ENCODE peak calls at places on chromosomes 16 and 17, in five cellular contexts. I is KBM-7; M is stimulated activated CD4-positive, alpha-beta T cell treated with anti-CD3 and anti-CD28 coated beads, Interleukin-2, amount 100 ng/mL, for 48 hours; P is AG10803; V is omental fat pad. S is an unnamed sample.

GRCh38 chr17:57868007-57868774 is 18.3 kb upstream of the MRPS23 start:
- DNase-seq in P (peak; percentile 93), M (no peak), V (no peak), I (peak; percentile 97), S (no peak)

GRCh38 chr17:68197091-68197996 is 50.5 kb upstream of the AMZ2 start:
- DNase-seq in I (no peak), M (no peak), V (no peak), P (no peak), S (no peak)

GRCh38 chr17:29569245-29569950 is 897 bp downstream of the TP53I13 start:
- DNase-seq in P (peak; percentile 29), I (no peak), V (peak; percentile 22), M (no peak), S (no peak)

GRCh38 chr16:2854700-2855309 is 3.2 kb downstream of the PRSS22 start:
- DNase-seq in M (peak; percentile 34), P (no peak), V (no peak), I (peak; percentile 51), S (no peak)

GRCh38 chr16:48613061-48613957 is 3.3 kb upstream of the N4BP1 start:
- DNase-seq in V (no peak), I (peak; percentile 75), M (peak; percentile 24), P (peak; percentile 90), S (no peak)

GRCh38 chr16:35747658-35748455 is 2288.4 kb downstream of the TP53TG3F start:
- DNase-seq in I (no peak), M (no peak), V (no peak), P (no peak), S (no peak)

GRCh38 chr16:69064789-69065313 is 40.6 kb upstream of the HAS3 start:
- DNase-seq in M (no peak), V (no peak), I (peak; percentile 24), P (no peak), S (no peak)

GRCh38 chr17:45640141-45640850 is 143.8 kb upstream of the CRHR1 start:
- DNase-seq in I (peak; percentile 79), P (peak; percentile 65), V (peak; percentile 57), M (peak; percentile 71), S (peak; percentile 63)

GRCh38 chr17:82235056-82235774 is 6.4 kb downstream of the SLC16A3 start:
- DNase-seq in P (no peak), I (no peak), M (no peak), V (no peak), S (no peak)

GRCh38 chr16:88905563-88905962 is 39.1 kb upstream of the PABPN1L start:
- DNase-seq in M (no peak), I (no peak), P (no peak), V (no peak), S (no peak)

GRCh38 chr17:80286638-80286960 is 25.9 kb downstream of the RNF213 start:
- DNase-seq in V (no peak), I (no peak), P (no peak), M (no peak), S (no peak)

GRCh38 chr17:80614320-80614719 is 69.7 kb downstream of the RPTOR start:
- DNase-seq in P (no peak), I (no peak), M (no peak), V (no peak), S (no peak)